ENCODE peak calls at places on chromosomes 6 and 20, in eight cellular contexts. A is effector memory CD4-positive, alpha-beta T cell; J is mammary epithelial cell; M is left ventricle myocardium inferior; L is CD8-positive, alpha-beta memory T cell; X is CD4-positive, alpha-beta memory T cell; B is stomach; I is CD8-positive, alpha-beta T cell. G is an unnamed sample.

GRCh38 chr6:148971027-148971927 is 224.4 kb downstream of the UST start:
- DNase-seq in A (no peak), J (no peak), M (no peak), L (no peak), X (no peak), B (no peak), I (no peak), G (no peak)

GRCh38 chr6:53359843-53360834 is 11.4 kb upstream of the ELOVL5 start:
- DNase-seq in A (no peak), J (no peak), M (no peak), L (peak; percentile 63), X (peak; percentile 71), B (no peak), I (no peak), G (no peak)

GRCh38 chr6:1479095-1479494 is 89.7 kb downstream of the FOXF2 start:
- DNase-seq in A (no peak), J (peak; percentile 39), M (no peak), L (no peak), X (no peak), B (no peak), I (no peak), G (no peak)

GRCh38 chr6:37565267-37566208 is 65.8 kb upstream of the CCDC167 start:
- DNase-seq in A (no peak), J (no peak), M (no peak), L (no peak), X (no peak), B (no peak), I (no peak), G (no peak)

GRCh38 chr20:61490721-61491120 is 238.7 kb downstream of the CDH4 start:
- DNase-seq in A (no peak), J (no peak), M (no peak), L (no peak), X (no peak), B (no peak), I (no peak), G (no peak)

GRCh38 chr6:167745660-167746376 is 80.9 kb upstream of the AFDN start:
- DNase-seq in A (no peak), J (no peak), M (peak; percentile 72), L (no peak), X (no peak), B (peak; percentile 18), I (no peak), G (no peak)

GRCh38 chr6:3882865-3883264 is 33.7 kb downstream of the FAM50B start:
- DNase-seq in A (no peak), J (no peak), M (no peak), L (no peak), X (no peak), B (no peak), I (no peak), G (no peak)

GRCh38 chr6:43878127-43878634 is 108.2 kb downstream of the VEGFA start:
- DNase-seq in A (no peak), J (no peak), M (no peak), L (no peak), X (no peak), B (no peak), I (no peak), G (no peak)

GRCh38 chr6:159969921-159970320 is 1.0 kb downstream of the IGF2R start:
- DNase-seq in A (no peak), J (peak; percentile 63), M (no peak), L (no peak), X (no peak), B (peak; percentile 46), I (no peak), G (no peak)

GRCh38 chr6:136695410-136695809 is 96.9 kb downstream of the MAP3K5 start:
- DNase-seq in A (no peak), J (no peak), M (no peak), L (no peak), X (no peak), B (no peak), I (no peak), G (no peak)

GRCh38 chr20:17631576-17632319 is 50.3 kb downstream of the RRBP1 start:
- DNase-seq in A (no peak), J (no peak), M (no peak), L (no peak), X (no peak), B (no peak), I (no peak), G (no peak)

GRCh38 chr20:44622501-44623270 is 28.8 kb downstream of the ADA start:
- DNase-seq in A (no peak), J (no peak), M (peak; percentile 11), L (no peak), X (no peak), B (no peak), I (no peak), G (no peak)

GRCh38 chr20:37336369-37337207 is 9.4 kb upstream of the SRC start:
- DNase-seq in A (no peak), J (no peak), M (peak; percentile 70), L (no peak), X (no peak), B (no peak), I (no peak), G (no peak)

GRCh38 chr20:48624315-48625020 is 203.3 kb downstream of the PREX1 start:
- DNase-seq in A (no peak), J (no peak), M (no peak), L (no peak), X (no peak), B (no peak), I (no peak), G (no peak)

GRCh38 chr6:19311786-19312185 is 525.4 kb upstream of the ID4 start:
- DNase-seq in A (no peak), J (no peak), M (no peak), L (no peak), X (no peak), B (no peak), I (no peak), G (no peak)

GRCh38 chr6:119067091-119067490 is 11.4 kb downstream of the FAM184A start:
- DNase-seq in A (no peak), J (no peak), M (no peak), L (no peak), X (no peak), B (no peak), I (no peak), G (no peak)

GRCh38 chr6:73923899-73924485 is 228.0 kb downstream of the CD109 start:
- DNase-seq in A (no peak), J (no peak), M (no peak), L (no peak), X (no peak), B (no peak), I (no peak), G (no peak)

GRCh38 chr20:47146703-47147102 is 209.8 kb downstream of the ZMYND8 start:
- DNase-seq in A (no peak), J (peak; percentile 64), M (no peak), L (no peak), X (no peak), B (no peak), I (no peak), G (no peak)

GRCh38 chr6:37514377-37514776 is 14.7 kb upstream of the CCDC167 start:
- DNase-seq in A (no peak), J (peak; percentile 75), M (no peak), L (no peak), X (no peak), B (no peak), I (no peak), G (no peak)

DNA sequence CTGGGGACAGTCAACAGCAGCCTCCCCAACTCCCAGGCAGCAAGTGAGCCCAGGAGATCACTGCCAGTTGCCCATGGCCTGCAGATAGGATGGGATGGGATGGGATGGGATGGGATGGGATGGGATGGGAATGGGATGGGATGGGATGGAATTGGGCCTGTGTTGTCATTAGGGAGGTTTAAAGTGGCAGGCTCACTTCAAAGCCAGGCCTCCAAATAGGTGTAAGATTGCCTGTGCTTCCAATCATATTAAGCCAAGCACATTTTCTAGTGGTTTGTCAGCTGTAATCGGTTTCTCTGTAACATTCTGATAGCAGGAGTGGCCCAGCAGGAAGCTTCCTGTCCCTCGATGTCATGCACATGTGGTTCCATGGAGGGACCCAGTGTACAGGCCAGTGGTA is 82.7 kb upstream of the NXT1 start:
- DNase-seq in A (no peak), J (no peak), M (no peak), L (no peak), X (no peak), B (no peak), I (no peak), G (no peak)
- H3K9me3 ChIP-seq in A (no peaks in the 10 kb centered on the region), J (no peaks in the 10 kb centered on the region), M (peaks cover 10% of the 10 kb centered on the region), L (no peaks in the 10 kb centered on the region), X (no peaks in the 10 kb centered on the region), B (no peaks in the 10 kb centered on the region), I (no peaks in the 10 kb centered on the region), G (no peaks in the 10 kb centered on the region)

GRCh38 chr20:59677586-59677985 is 73.2 kb downstream of the PHACTR3 start:
- DNase-seq in A (no peak), J (no peak), M (no peak), L (no peak), X (no peak), B (no peak), I (no peak), G (no peak)
- H3K9me3 ChIP-seq in A (no peaks in the 10 kb centered on the region), J (no peaks in the 10 kb centered on the region), M (no peaks in the 10 kb centered on the region), L (no peaks in the 10 kb centered on the region), X (no peaks in the 10 kb centered on the region), B (no peaks in the 10 kb centered on the region), I (no peaks in the 10 kb centered on the region), G (no peaks in the 10 kb centered on the region)

GRCh38 chr6:169082817-169083540 is 170.7 kb downstream of the THBS2 start:
- DNase-seq in A (no peak), J (no peak), M (no peak), L (no peak), X (no peak), B (no peak), I (no peak), G (no peak)

GRCh38 chr6:169082093-169082492 is 171.6 kb downstream of the THBS2 start:
- DNase-seq in A (no peak), J (no peak), M (no peak), L (no peak), X (no peak), B (no peak), I (no peak), G (no peak)

GRCh38 chr6:169078399-169079145 is 175.1 kb downstream of the THBS2 start:
- DNase-seq in A (no peak), J (no peak), M (no peak), L (no peak), X (no peak), B (no peak), I (no peak), G (no peak)

GRCh38 chr6:169079650-169080049 is 174.0 kb downstream of the THBS2 start:
- DNase-seq in A (no peak), J (peak; percentile 39), M (no peak), L (no peak), X (no peak), B (no peak), I (no peak), G (no peak)

DNA sequence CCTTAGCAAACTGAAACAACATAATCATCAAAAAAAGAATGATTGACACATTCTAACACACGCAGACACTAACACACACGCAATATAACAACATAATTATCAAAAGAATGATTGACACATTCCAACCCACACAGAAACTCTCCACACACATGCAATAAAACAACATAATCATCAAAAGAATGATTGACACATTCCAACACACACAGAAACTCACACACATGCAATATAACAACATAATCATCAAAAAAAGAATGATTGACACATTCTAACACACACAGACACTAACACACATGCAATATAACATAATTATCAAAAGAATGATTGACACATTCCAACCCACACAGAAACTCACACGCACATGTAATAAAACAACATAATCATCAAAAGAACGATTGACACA is 172.4 kb downstream of the THBS2 start:
- DNase-seq in A (no peak), J (no peak), M (no peak), L (no peak), X (no peak), B (no peak), I (no peak), G (no peak)
- H3K9me3 ChIP-seq in A (no peaks in the 10 kb centered on the region), J (no peaks in the 10 kb centered on the region), M (peaks cover 10% of the 10 kb centered on the region), L (no peaks in the 10 kb centered on the region), X (no peaks in the 10 kb centered on the region), B (no peaks in the 10 kb centered on the region), I (no peaks in the 10 kb centered on the region), G (no peaks in the 10 kb centered on the region)

GRCh38 chr20:59810376-59811187 is 122.9 kb downstream of the SYCP2 start:
- DNase-seq in A (no peak), J (no peak), M (no peak), L (no peak), X (no peak), B (peak; percentile 22), I (no peak), G (no peak)
- H3K9me3 ChIP-seq in A (no peaks in the 10 kb centered on the region), J (no peaks in the 10 kb centered on the region), M (no peaks in the 10 kb centered on the region), L (no peaks in the 10 kb centered on the region), X (no peaks in the 10 kb centered on the region), B (no peaks in the 10 kb centered on the region), I (no peaks in the 10 kb centered on the region), G (no peaks in the 10 kb centered on the region)